ENCODE peak calls at places on chromosomes 7 and 10, in four cellular contexts. W, H, B and Y are unnamed samples.

GRCh38 chr10:124243702-124244121 is 150.3 kb upstream of the CHST15 start:
- DNase-seq in W (no peak), H (no peak), B (no peak), Y (no peak)

GRCh38 chr10:60140681-60141632 is 234.6 kb upstream of the CCDC6 start:
- DNase-seq in H (peak), W (peak), B (no peak), Y (peak)

GRCh38 chr7:80183900-80184685 is 49.5 kb downstream of the GNAI1 start:
- DNase-seq in H (no peak), B (peak), W (no peak), Y (peak)

GRCh38 chr10:89476676-89477075 is 58.7 kb downstream of the SLC16A12 start:
- DNase-seq in W (no peak), B (no peak), H (no peak), Y (no peak)

GRCh38 chr7:149007615-149008014 is 20.7 kb downstream of the PDIA4 start:
- DNase-seq in W (no peak), B (no peak), H (no peak), Y (no peak)

GRCh38 chr10:34816067-34817002 is 1.2 kb upstream of the PARD3 start:
- DNase-seq in H (peak), W (peak), B (no peak), Y (peak)

GRCh38 chr7:19107392-19108147 is 9.9 kb downstream of the TWIST1 start:
- DNase-seq in W (peak), H (peak), B (no peak), Y (peak)

GRCh38 chr10:72653383-72654096 is 27.7 kb upstream of the MICU1 start:
- DNase-seq in B (no peak), W (no peak), H (no peak), Y (no peak)

GRCh38 chr10:49118450-49118849 is 3.1 kb upstream of the VSTM4 start:
- DNase-seq in B (no peak), H (no peak), W (peak), Y (peak)

GRCh38 chr7:107940146-107940489 is 49.1 kb downstream of the DLD start:
- DNase-seq in B (no peak), H (no peak), W (no peak), Y (no peak)

GRCh38 chr10:5103481-5103880 is 9.3 kb downstream of the AKR1C3 start:
- DNase-seq in W (no peak), H (no peak), B (no peak), Y (no peak)

GRCh38 chr10:21519981-21520436 is 5.5 kb downstream of the SKIDA1 start:
- DNase-seq in H (peak), B (no peak), W (peak), Y (peak)

GRCh38 chr7:55066938-55067337 is 48.1 kb downstream of the EGFR start:
- DNase-seq in W (no peak), B (no peak), H (no peak), Y (peak)

GRCh38 chr7:98755138-98755898 is 114.5 kb downstream of the TMEM130 start:
- DNase-seq in H (no peak), W (peak), B (no peak), Y (peak)

GRCh38 chr10:128064615-128065580 is 61.3 kb downstream of the MKI67 start:
- DNase-seq in H (no peak), W (no peak), B (no peak), Y (no peak)

GRCh38 chr7:116177009-116177408 is 33.3 kb upstream of the TES start:
- DNase-seq in W (no peak), B (no peak), H (peak), Y (no peak)

GRCh38 chr7:139541600-139542307 is 18.3 kb downstream of the CLEC2L start:
- DNase-seq in W (peak), B (no peak), H (no peak), Y (peak)

GRCh38 chr7:88628363-88629085 is 131.0 kb upstream of the ZNF804B start:
- DNase-seq in W (no peak), H (no peak), B (no peak), Y (no peak)

GRCh38 chr10:60139798-60140566 is 233.6 kb upstream of the CCDC6 start:
- DNase-seq in W (peak), H (peak), B (no peak), Y (peak)

GRCh38 chr7:159022238-159022993 is 122.3 kb downstream of the VIPR2 start:
- DNase-seq in W (no peak), H (peak), B (no peak), Y (peak)

GRCh38 chr7:134941185-134941900 is 45.0 kb upstream of the AGBL3 start:
- DNase-seq in H (peak), B (no peak), W (peak), Y (peak)

GRCh38 chr7:10685040-10685439 is 288.6 kb upstream of the PHF14 start:
- DNase-seq in W (no peak), H (no peak), B (no peak), Y (no peak)

GRCh38 chr10:29761916-29762315 is 127.1 kb upstream of the SVIL start:
- DNase-seq in W (no peak), B (peak), H (no peak), Y (no peak)

GRCh38 chr7:27606270-27607209 is 56.1 kb downstream of the HIBADH start:
- DNase-seq in H (peak), B (no peak), W (no peak), Y (no peak)

GRCh38 chr10:113236998-113237397 is 287.0 kb downstream of the TCF7L2 start:
- DNase-seq in B (no peak), H (no peak), W (no peak), Y (no peak)

GRCh38 chr10:11178606-11179221 is 161.0 kb downstream of the CELF2 start:
- DNase-seq in W (no peak), H (no peak), B (no peak), Y (no peak)

GRCh38 chr7:100544386-100544785 is 5.4 kb downstream of the AGFG2 start:
- DNase-seq in H (no peak), W (no peak), B (no peak), Y (no peak)
- H3K9ac ChIP-seq in H (no peak), W (no peak), B (peak), Y (no peak)

GRCh38 chr7:1289681-1290261 is 57.1 kb downstream of the UNCX start:
- DNase-seq in H (peak), W (peak), B (no peak), Y (no peak)
- H3K9ac ChIP-seq in H (no peak), W (no peak), B (no peak), Y (no peak)

GRCh38 chr7:6479067-6479466 is 31.3 kb upstream of the DAGLB start:
- DNase-seq in W (no peak), B (no peak), H (no peak), Y (no peak)

GRCh38 chr7:6480323-6480660 is 32.5 kb upstream of the DAGLB start:
- DNase-seq in H (no peak), B (no peak), W (no peak), Y (no peak)

GRCh38 chr7:6482743-6483119 is 35.0 kb upstream of the DAGLB start:
- DNase-seq in H (no peak), W (no peak), B (no peak), Y (no peak)

GRCh38 chr7:6482307-6482706 is 34.6 kb upstream of the DAGLB start:
- DNase-seq in H (peak), B (no peak), W (no peak), Y (no peak)

DNA sequence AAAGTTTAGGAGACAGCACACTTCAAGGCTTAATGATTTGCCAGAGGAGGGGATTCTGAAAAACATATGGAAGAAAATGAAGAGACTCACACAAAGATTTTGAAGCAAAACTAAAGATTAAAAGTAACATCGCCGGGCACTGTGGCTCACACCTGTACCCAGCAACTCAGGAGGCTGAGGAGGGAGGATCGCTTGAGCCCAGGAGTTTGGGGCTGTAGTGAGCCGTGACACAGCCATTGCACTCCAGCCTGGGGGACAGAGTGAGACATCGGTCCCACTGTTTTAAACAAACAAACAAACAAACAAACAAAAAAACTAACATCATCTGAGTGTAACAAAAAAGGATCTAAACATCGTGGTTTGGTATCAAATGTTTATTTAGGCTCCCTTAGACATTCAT is 33.7 kb upstream of the DAGLB start:
- DNase-seq in H (no peak), W (no peak), B (no peak), Y (no peak)
- H3K9ac ChIP-seq in H (peak), W (no peak), B (no peak), Y (no peak)

GRCh38 chr7:24073651-24074420 is 210.2 kb upstream of the NPY start:
- DNase-seq in B (no peak), W (no peak), H (no peak), Y (no peak)
- H3K9ac ChIP-seq in B (no peak), W (no peak), H (no peak), Y (no peak)

GRCh38 chr7:103576616-103577015 is 130.6 kb upstream of the SLC26A5 start:
- DNase-seq in B (no peak), H (no peak), W (no peak), Y (no peak)

GRCh38 chr7:103574536-103574935 is 128.5 kb upstream of the SLC26A5 start:
- DNase-seq in H (no peak), B (no peak), W (no peak), Y (no peak)

GRCh38 chr7:103571591-103571990 is 125.6 kb upstream of the SLC26A5 start:
- DNase-seq in H (no peak), B (no peak), W (no peak), Y (no peak)

GRCh38 chr7:103577059-103577458 is 131.1 kb upstream of the SLC26A5 start:
- DNase-seq in H (no peak), W (no peak), B (no peak), Y (no peak)

DNA sequence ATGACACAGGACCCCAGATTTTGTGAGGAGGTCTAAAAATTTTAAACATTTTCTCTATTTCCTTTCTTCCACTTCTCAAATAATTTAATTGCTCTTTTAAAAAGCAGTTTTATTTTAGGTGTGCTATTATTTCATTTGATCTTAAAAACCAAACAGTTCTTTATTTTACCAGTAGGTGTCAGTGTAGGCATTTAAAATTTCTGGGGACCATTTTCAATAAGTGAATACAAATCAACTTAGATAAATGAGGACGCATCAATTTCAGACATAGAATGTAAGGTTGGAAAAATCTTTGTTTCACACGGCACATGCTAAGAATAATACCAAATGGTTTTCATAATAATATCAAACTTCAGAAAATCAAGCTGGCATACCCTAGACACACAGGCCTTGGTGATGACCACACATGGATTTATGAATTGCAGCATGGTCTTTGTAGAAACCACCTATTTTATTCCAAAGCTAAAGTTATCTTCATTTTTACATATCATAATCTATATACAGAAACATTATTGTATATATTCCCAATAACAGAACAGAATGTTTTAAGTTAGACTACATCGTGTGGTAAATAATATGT is 127.6 kb upstream of the SLC26A5 start:
- DNase-seq in W (peak), B (peak), H (peak), Y (no peak)
- H3K9ac ChIP-seq in W (no peak), B (no peak), H (no peak), Y (no peak)

DNA sequence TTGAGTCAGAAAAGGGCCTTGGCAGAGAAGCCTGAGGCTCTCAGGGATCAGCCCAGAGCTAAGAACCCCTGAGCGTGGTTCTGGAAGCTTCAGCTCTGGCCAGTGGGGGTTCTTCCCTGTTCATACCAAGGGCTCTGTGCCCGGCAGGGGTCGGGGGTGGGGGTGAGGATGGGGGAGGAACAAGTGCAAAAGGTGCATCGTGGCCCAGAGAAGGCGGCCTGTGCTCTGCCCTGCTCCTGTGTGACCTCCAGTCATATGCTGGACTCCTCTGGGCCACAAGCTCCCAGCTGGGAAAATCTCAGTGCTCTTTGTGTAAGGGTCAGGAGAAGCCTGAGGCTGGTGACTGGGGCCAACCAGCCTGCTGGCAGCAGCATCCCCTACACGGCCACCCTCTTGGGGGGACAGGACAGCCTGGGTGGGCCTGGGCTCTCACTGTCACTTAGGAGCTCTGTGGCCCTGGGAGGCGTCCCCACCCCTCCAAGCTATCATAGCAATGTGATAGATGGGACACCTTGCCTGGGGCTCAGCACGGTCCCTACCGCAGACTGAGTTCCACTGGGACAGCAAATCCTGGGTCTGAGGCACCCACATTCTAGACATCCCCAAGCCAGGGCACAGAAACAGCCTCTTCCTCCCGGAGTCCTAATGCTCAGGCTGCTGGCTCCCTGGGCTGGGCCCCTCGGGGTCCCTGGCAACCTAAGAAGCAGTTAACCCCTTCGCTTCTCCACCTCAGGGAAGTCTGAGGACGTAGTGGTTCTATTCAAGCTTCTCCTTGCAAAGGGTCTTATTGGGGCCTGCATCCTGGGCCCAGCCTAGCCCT is 2.5 kb downstream of the MMRN2 start:
- DNase-seq in H (no peak), B (no peak), W (no peak), Y (no peak)
- H3K9ac ChIP-seq in H (no peak), B (no peak), W (no peak), Y (no peak)

GRCh38 chr10:22683995-22684305 is 30.4 kb downstream of the PIP4K2A start:
- DNase-seq in W (no peak), H (no peak), B (no peak), Y (no peak)
- H3K9ac ChIP-seq in W (no peak), H (peak), B (peak), Y (no peak)

DNA sequence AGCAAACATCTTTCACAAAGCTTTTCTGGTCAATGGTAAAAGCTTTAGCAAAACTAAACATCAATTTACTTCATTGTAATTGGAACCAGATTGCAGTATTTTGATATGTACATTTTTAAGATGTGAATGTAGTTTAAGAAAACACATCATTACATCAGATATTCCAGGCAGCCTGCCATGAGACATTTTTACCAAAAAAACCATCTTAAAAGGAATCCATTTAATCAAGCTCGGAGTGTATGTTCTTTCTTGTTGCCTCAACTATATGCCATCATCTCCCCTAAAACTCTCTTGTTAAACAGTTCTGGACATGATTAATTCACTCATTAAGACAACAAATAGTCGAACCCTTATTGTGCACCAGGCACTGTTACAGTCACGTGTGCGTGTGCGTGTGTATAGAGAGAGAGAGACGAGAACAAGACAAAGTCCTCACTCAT is 97.5 kb downstream of the UBE2H start:
- DNase-seq in W (no peak), H (peak), B (no peak), Y (no peak)
- H3K9ac ChIP-seq in W (no peak), H (no peak), B (no peak), Y (no peak)

GRCh38 chr10:17335065-17335464 is 107.0 kb downstream of the VIM start:
- DNase-seq in H (peak), W (no peak), B (no peak), Y (no peak)
- H3K9ac ChIP-seq in H (no peak), W (no peak), B (no peak), Y (no peak)